ENCODE peak calls at places on chromosomes 12 and 14, in ten cellular contexts. Z is GM23248, H is GM12864, M is neural progenitor cell, Y is HCT116, F is neuronal stem cell, I is HFF-Myc, W is uterus, B is cardiac fibroblast, D is AG10803. N is an unnamed sample.

GRCh38 chr12:117857632-117858274 is 111.0 kb downstream of the KSR2 start:
- DNase-seq in B (peak), I (no peak), Z (peak), H (no peak), D (peak), F (peak), W (no peak), M (peak), Y (no peak), N (no peak)

GRCh38 chr14:103155013-103155412 is 31.8 kb downstream of the TNFAIP2 start:
- DNase-seq in H (no peak), B (peak), D (peak), W (no peak), I (no peak), Y (peak), M (no peak), Z (peak), F (no peak), N (no peak)

GRCh38 chr14:96122496-96122895 is 82.1 kb upstream of the BDKRB2 start:
- DNase-seq in B (peak), D (no peak), H (no peak), W (peak), Y (no peak), F (no peak), M (no peak), I (peak), Z (peak), N (no peak)

GRCh38 chr14:80523518-80524117 is 312.3 kb upstream of the DIO2 start:
- DNase-seq in W (no peak), M (no peak), F (no peak), B (peak), Y (no peak), D (peak), H (no peak), Z (peak), I (no peak), N (no peak)

GRCh38 chr14:40204441-40205175 is 772.4 kb upstream of the FBXO33 start:
- DNase-seq in H (no peak), M (peak), Y (no peak), B (no peak), F (no peak), Z (no peak), W (no peak), I (no peak), D (no peak), N (no peak)

GRCh38 chr12:83793616-83794015 is 1106.9 kb downstream of the TMTC2 start:
- DNase-seq in M (no peak), W (no peak), B (no peak), Y (no peak), Z (peak), D (peak), F (no peak), I (no peak), H (no peak), N (no peak)

GRCh38 chr14:72714871-72715214 is 179.1 kb downstream of the DPF3 start:
- DNase-seq in Y (no peak), Z (no peak), M (no peak), D (no peak), B (no peak), I (no peak), W (no peak), F (no peak), H (no peak), N (no peak)

GRCh38 chr14:57136669-57137068 is 132.0 kb downstream of the EXOC5 start:
- DNase-seq in W (no peak), Z (no peak), H (no peak), Y (no peak), D (no peak), B (no peak), F (no peak), I (no peak), M (no peak), N (no peak)

GRCh38 chr14:91290986-91291385 is 46.5 kb upstream of the GPR68 start:
- DNase-seq in Z (no peak), D (no peak), Y (no peak), W (no peak), I (no peak), M (no peak), F (no peak), H (no peak), B (no peak), N (no peak)

GRCh38 chr12:10851243-10851858 is 2.1 kb upstream of the PRR4 start:
- DNase-seq in H (no peak), W (no peak), I (no peak), D (no peak), Y (no peak), Z (no peak), F (no peak), M (no peak), B (no peak), N (no peak)

GRCh38 chr12:86660488-86661171 is 404.4 kb upstream of the MGAT4C start:
- DNase-seq in M (no peak), H (no peak), Z (peak), F (no peak), Y (peak), D (no peak), W (no peak), I (peak), B (peak), N (peak)

GRCh38 chr12:16526693-16527092 is 79.3 kb downstream of the LMO3 start:
- DNase-seq in W (peak), I (peak), Z (peak), H (no peak), F (no peak), D (peak), M (no peak), B (peak), Y (peak), N (no peak)

GRCh38 chr12:54404061-54405004 is 14.7 kb downstream of the ITGA5 start:
- DNase-seq in B (peak), W (peak), I (no peak), Z (peak), F (peak), Y (peak), D (peak), H (no peak), M (peak), N (no peak)

GRCh38 chr12:123614531-123614930 is 12.6 kb downstream of the DDX55 start:
- DNase-seq in Z (peak), M (no peak), I (no peak), W (peak), F (no peak), H (no peak), Y (no peak), D (peak), B (peak), N (no peak)

GRCh38 chr12:1418144-1418543 is 176.2 kb downstream of the FBXL14 start:
- DNase-seq in I (no peak), M (no peak), D (no peak), B (no peak), F (no peak), Y (no peak), W (no peak), H (no peak), Z (no peak), N (no peak)

GRCh38 chr12:76020731-76021672 is 10.6 kb downstream of the PHLDA1 start:
- DNase-seq in I (peak), D (peak), B (peak), M (no peak), H (no peak), Y (peak), Z (peak), W (no peak), F (no peak), N (peak)

GRCh38 chr12:106084048-106084671 is 54.6 kb downstream of the NUAK1 start:
- DNase-seq in W (no peak), M (peak), H (no peak), B (peak), Y (peak), D (peak), I (peak), F (peak), Z (peak), N (no peak)

GRCh38 chr12:49121047-49121696 is 10.0 kb downstream of the TUBA1B start:
- DNase-seq in D (peak), F (peak), I (no peak), M (peak), Z (peak), W (peak), H (no peak), B (peak), Y (peak), N (no peak)

GRCh38 chr12:10759657-10760056 is 36.5 kb upstream of the YBX3 start:
- DNase-seq in W (no peak), F (no peak), M (no peak), Y (no peak), B (no peak), I (no peak), D (no peak), Z (peak), H (no peak), N (no peak)

DNA sequence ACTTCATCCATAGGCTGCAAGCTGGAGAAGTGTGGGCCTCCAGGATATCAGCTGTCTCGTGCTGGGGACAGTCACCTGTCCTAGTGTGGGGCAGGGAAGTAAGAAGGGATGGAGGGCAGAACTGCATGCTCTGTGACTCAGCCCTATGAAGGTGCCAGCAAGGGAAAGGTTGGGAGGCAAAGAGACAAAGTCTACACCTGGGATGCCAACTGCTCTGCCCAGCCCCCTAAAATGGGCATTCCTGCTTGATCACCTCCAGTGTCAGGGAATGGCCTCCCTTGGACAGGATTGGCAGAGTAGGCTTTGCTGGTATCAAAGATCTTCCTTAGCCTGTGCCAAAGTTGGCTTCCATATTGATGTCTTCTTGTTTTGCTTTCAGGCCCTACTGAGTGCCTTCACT is 335.0 kb downstream of the BCL11B start:
- DNase-seq in D (no peak), W (no peak), M (no peak), H (no peak), F (no peak), Z (no peak), I (no peak), B (no peak), Y (no peak), N (no peak)
- H3K4me3 ChIP-seq in D (no peak), W (no peak), M (no peak), H (no peak), F (no peak), Z (no peak), I (no peak), B (no peak), Y (no peak), N (no peak)

GRCh38 chr12:65594373-65594772 is 229.9 kb upstream of the HMGA2 start:
- DNase-seq in I (no peak), M (peak), B (no peak), F (peak), W (no peak), D (peak), Y (no peak), Z (no peak), H (no peak), N (no peak)
- H3K4me3 ChIP-seq in I (no peak), M (peak), B (no peak), F (no peak), W (no peak), D (no peak), Y (no peak), Z (no peak), H (no peak), N (no peak)

DNA sequence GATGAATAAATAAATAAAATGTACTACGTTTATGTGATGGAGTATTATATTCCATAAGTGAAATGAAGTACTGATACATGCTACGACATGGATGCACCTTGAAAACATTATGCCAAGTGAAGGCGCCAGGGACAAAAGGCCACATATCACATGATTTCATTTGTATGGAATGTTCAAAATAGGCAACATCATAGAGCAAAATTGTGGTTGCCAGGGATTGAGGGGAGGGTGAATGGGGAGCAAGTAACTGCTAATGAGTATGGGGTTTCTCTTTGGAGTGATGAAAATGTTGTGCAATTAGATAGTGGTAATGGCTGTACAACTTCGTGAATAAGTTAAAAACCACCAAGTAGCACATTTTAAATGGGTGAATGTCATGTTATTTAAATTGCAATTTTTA is 132.8 kb downstream of the SLC38A4 start:
- DNase-seq in B (no peak), W (no peak), D (peak), Z (no peak), H (no peak), M (no peak), I (no peak), F (no peak), Y (no peak), N (no peak)
- H3K4me3 ChIP-seq in B (no peak), W (no peak), D (no peak), Z (no peak), H (no peak), M (no peak), I (no peak), F (no peak), Y (no peak), N (no peak)

GRCh38 chr12:71726548-71726947 is 28.1 kb upstream of the RAB21 start:
- DNase-seq in I (no peak), Z (no peak), F (no peak), W (no peak), D (no peak), M (no peak), B (no peak), H (no peak), Y (no peak), N (no peak)

GRCh38 chr12:71727958-71728357 is 26.7 kb upstream of the RAB21 start:
- DNase-seq in Y (no peak), Z (peak), F (no peak), H (no peak), D (no peak), I (no peak), M (no peak), B (no peak), W (no peak), N (no peak)

GRCh38 chr12:71732357-71732712 is 22.3 kb upstream of the RAB21 start:
- DNase-seq in I (no peak), H (no peak), D (no peak), Z (no peak), M (no peak), B (no peak), W (no peak), F (no peak), Y (no peak), N (no peak)

GRCh38 chr12:71731439-71732356 is 23.0 kb upstream of the RAB21 start:
- DNase-seq in W (no peak), Z (peak), D (peak), M (peak), B (peak), F (no peak), Y (no peak), I (no peak), H (no peak), N (no peak)

GRCh38 chr12:71730936-71731335 is 23.7 kb upstream of the RAB21 start:
- DNase-seq in B (peak), F (no peak), D (no peak), H (no peak), I (no peak), Y (no peak), W (no peak), Z (no peak), M (no peak), N (no peak)
- H3K4me3 ChIP-seq in B (no peak), F (no peak), D (no peak), H (no peak), I (no peak), Y (no peak), W (no peak), Z (no peak), M (no peak), N (no peak)

GRCh38 chr12:65876898-65877721 is 52.8 kb downstream of the HMGA2 start:
- DNase-seq in H (no peak), Y (no peak), B (peak), D (no peak), I (no peak), M (peak), Z (no peak), F (peak), W (no peak), N (no peak)
- H3K4me3 ChIP-seq in H (no peak), Y (no peak), B (no peak), D (no peak), I (no peak), M (no peak), Z (no peak), F (no peak), W (no peak), N (no peak)

N was measured in epithelial cell of proximal tubule.